ENCODE peak calls at places on chromosomes 7 and 10, in four cellular contexts. One of them, this sample, is unnamed. For H3K4me1, the result is how much of the 10 kb centered on the place peaks cover.

GRCh38 chr7:4286281-4286680 is 395.8 kb upstream of the FOXK1 start:
- DNase-seq in cardiac muscle cell: no peak
- DNase-seq in neuronal stem cell: no peak
- DNase-seq in left lung: no peak
- DNase-seq in this sample: no peak

GRCh38 chr10:61786728-61787127 is 114.8 kb upstream of the ARID5B start:
- DNase-seq in neuronal stem cell: no peak
- DNase-seq in cardiac muscle cell: peak
- DNase-seq in left lung: no peak
- DNase-seq in this sample: peak

GRCh38 chr7:77738871-77739270 is 42.6 kb downstream of the RSBN1L start:
- DNase-seq in cardiac muscle cell: peak
- DNase-seq in neuronal stem cell: no peak
- DNase-seq in left lung: no peak
- DNase-seq in this sample: peak

GRCh38 chr10:113612154-113612553 is 51.7 kb downstream of the NRAP start:
- DNase-seq in left lung: no peak
- DNase-seq in neuronal stem cell: no peak
- DNase-seq in cardiac muscle cell: no peak
- DNase-seq in this sample: no peak

GRCh38 chr10:102347236-102347828 is 48.2 kb upstream of the NFKB2 start:
- DNase-seq in cardiac muscle cell: peak
- DNase-seq in left lung: no peak
- DNase-seq in neuronal stem cell: peak
- DNase-seq in this sample: peak

GRCh38 chr10:63681965-63682704 is 160.9 kb downstream of the REEP3 start:
- DNase-seq in cardiac muscle cell: peak
- DNase-seq in left lung: no peak
- DNase-seq in neuronal stem cell: no peak
- DNase-seq in this sample: no peak

GRCh38 chr7:108836246-108836645 is 266.6 kb downstream of the DNAJB9 start:
- DNase-seq in neuronal stem cell: no peak
- DNase-seq in left lung: no peak
- DNase-seq in cardiac muscle cell: peak
- DNase-seq in this sample: no peak

GRCh38 chr10:88386204-88386877 is 196.8 kb downstream of the RNLS start:
- DNase-seq in cardiac muscle cell: peak
- DNase-seq in neuronal stem cell: no peak
- DNase-seq in left lung: no peak
- DNase-seq in this sample: peak

GRCh38 chr10:98318861-98319260 is 50.9 kb upstream of the LOXL4 start:
- DNase-seq in left lung: no peak
- DNase-seq in cardiac muscle cell: no peak
- DNase-seq in neuronal stem cell: no peak
- DNase-seq in this sample: no peak

GRCh38 chr10:76026176-76026771 is 594.9 kb downstream of the LRMDA start:
- DNase-seq in neuronal stem cell: no peak
- DNase-seq in cardiac muscle cell: no peak
- DNase-seq in left lung: no peak
- DNase-seq in this sample: no peak

GRCh38 chr7:116616555-116617059 is 55.4 kb upstream of the MET start:
- DNase-seq in cardiac muscle cell: peak
- DNase-seq in neuronal stem cell: no peak
- DNase-seq in left lung: no peak
- DNase-seq in this sample: no peak

GRCh38 chr10:128526793-128527375 is 400.7 kb upstream of the MKI67 start:
- DNase-seq in neuronal stem cell: no peak
- DNase-seq in left lung: no peak
- DNase-seq in cardiac muscle cell: peak
- DNase-seq in this sample: no peak

GRCh38 chr7:19958309-19958896 is 185.0 kb upstream of the TMEM196 start:
- DNase-seq in cardiac muscle cell: peak
- DNase-seq in left lung: no peak
- DNase-seq in neuronal stem cell: no peak
- DNase-seq in this sample: peak

GRCh38 chr7:3695602-3696001 is 394.6 kb downstream of the SDK1 start:
- DNase-seq in left lung: no peak
- DNase-seq in neuronal stem cell: no peak
- DNase-seq in cardiac muscle cell: peak
- DNase-seq in this sample: no peak

GRCh38 chr10:74683621-74684114 is 142.7 kb upstream of the KAT6B start:
- DNase-seq in left lung: no peak
- DNase-seq in neuronal stem cell: no peak
- DNase-seq in cardiac muscle cell: peak
- DNase-seq in this sample: no peak

GRCh38 chr10:126050301-126050700 is 153.9 kb downstream of the FANK1 start:
- DNase-seq in left lung: no peak
- DNase-seq in neuronal stem cell: no peak
- DNase-seq in cardiac muscle cell: no peak
- DNase-seq in this sample: no peak

GRCh38 chr7:93016085-93016471 is 101.7 kb downstream of the SAMD9 start:
- DNase-seq in left lung: no peak
- DNase-seq in neuronal stem cell: no peak
- DNase-seq in cardiac muscle cell: peak
- DNase-seq in this sample: no peak

GRCh38 chr7:26199301-26200112 is 1.0 kb downstream of the HNRNPA2B1 start:
- DNase-seq in left lung: peak
- DNase-seq in neuronal stem cell: peak
- DNase-seq in cardiac muscle cell: no peak
- DNase-seq in this sample: no peak

GRCh38 chr7:45574521-45575500 is 643 bp downstream of the ADCY1 start:
- DNase-seq in left lung: peak
- DNase-seq in cardiac muscle cell: peak
- DNase-seq in neuronal stem cell: peak
- DNase-seq in this sample: no peak

GRCh38 chr10:61554925-61555324 is 101.7 kb upstream of the TMEM26 start:
- DNase-seq in neuronal stem cell: no peak
- DNase-seq in left lung: no peak
- DNase-seq in cardiac muscle cell: peak
- DNase-seq in this sample: no peak

GRCh38 chr10:24552346-24553016 is 171.2 kb downstream of the ARHGAP21 start:
- DNase-seq in left lung: no peak
- DNase-seq in cardiac muscle cell: no peak
- DNase-seq in neuronal stem cell: no peak
- DNase-seq in this sample: no peak

GRCh38 chr10:93471110-93471651 is 11.0 kb downstream of the MYOF start:
- DNase-seq in left lung: no peak
- DNase-seq in neuronal stem cell: no peak
- DNase-seq in cardiac muscle cell: peak
- DNase-seq in this sample: no peak

GRCh38 chr7:50197547-50197946 is 104.5 kb upstream of the ZPBP start:
- DNase-seq in left lung: no peak
- DNase-seq in cardiac muscle cell: no peak
- DNase-seq in neuronal stem cell: no peak
- DNase-seq in this sample: no peak

GRCh38 chr7:8125680-8126444 is 136.1 kb downstream of the ICA1 start:
- DNase-seq in cardiac muscle cell: no peak
- DNase-seq in left lung: no peak
- DNase-seq in neuronal stem cell: no peak
- DNase-seq in this sample: no peak

GRCh38 chr10:31186225-31187010 is 132.6 kb upstream of the ZEB1 start:
- DNase-seq in left lung: no peak
- DNase-seq in cardiac muscle cell: peak
- DNase-seq in neuronal stem cell: peak
- DNase-seq in this sample: peak

GRCh38 chr7:47452715-47453092 is 129.2 kb downstream of the TNS3 start:
- DNase-seq in left lung: no peak
- DNase-seq in neuronal stem cell: no peak
- DNase-seq in cardiac muscle cell: no peak
- DNase-seq in this sample: no peak

GRCh38 chr7:93239824-93240223 is 7.7 kb downstream of the VPS50 start:
- DNase-seq in cardiac muscle cell: no peak
- DNase-seq in left lung: no peak
- DNase-seq in neuronal stem cell: no peak
- DNase-seq in this sample: no peak

GRCh38 chr10:122286872-122287271 is 15.8 kb downstream of the BTBD16 start:
- DNase-seq in cardiac muscle cell: peak
- DNase-seq in neuronal stem cell: no peak
- DNase-seq in left lung: no peak
- DNase-seq in this sample: peak

GRCh38 chr7:29557954-29558353 is 5.7 kb upstream of the PRR15 start:
- DNase-seq in left lung: no peak
- DNase-seq in cardiac muscle cell: peak
- DNase-seq in neuronal stem cell: no peak
- DNase-seq in this sample: peak

GRCh38 chr7:130943336-130943901 is 209.4 kb upstream of the KLF14 start:
- DNase-seq in neuronal stem cell: no peak
- DNase-seq in left lung: no peak
- DNase-seq in cardiac muscle cell: peak
- DNase-seq in this sample: no peak

GRCh38 chr10:103712898-103713498 is 142.4 kb downstream of the SH3PXD2A start:
- DNase-seq in neuronal stem cell: peak
- DNase-seq in cardiac muscle cell: peak
- DNase-seq in left lung: peak
- DNase-seq in this sample: peak

GRCh38 chr7:116741625-116742316 is 69.8 kb downstream of the MET start:
- DNase-seq in cardiac muscle cell: no peak
- DNase-seq in left lung: no peak
- DNase-seq in neuronal stem cell: no peak
- DNase-seq in this sample: no peak

GRCh38 chr10:123634221-123634620 is 31.9 kb upstream of the GPR26 start:
- DNase-seq in cardiac muscle cell: no peak
- DNase-seq in left lung: no peak
- DNase-seq in neuronal stem cell: no peak
- DNase-seq in this sample: no peak

GRCh38 chr7:24757799-24758275 is 573 bp upstream of the GSDME start:
- DNase-seq in left lung: no peak
- DNase-seq in neuronal stem cell: no peak
- DNase-seq in cardiac muscle cell: peak
- DNase-seq in this sample: peak

GRCh38 chr7:120272896-120273475 is at the start of gene KCND2:
- DNase-seq in left lung: peak
- DNase-seq in cardiac muscle cell: peak
- DNase-seq in neuronal stem cell: peak
- DNase-seq in this sample: peak

GRCh38 chr7:135678612-135679575 is 16.6 kb downstream of the STMP1 start:
- DNase-seq in cardiac muscle cell: peak
- DNase-seq in neuronal stem cell: no peak
- DNase-seq in left lung: no peak
- DNase-seq in this sample: peak

GRCh38 chr7:37585064-37585463 is 98.5 kb upstream of the GPR141 start:
- DNase-seq in neuronal stem cell: no peak
- DNase-seq in cardiac muscle cell: no peak
- DNase-seq in left lung: no peak
- DNase-seq in this sample: no peak

GRCh38 chr10:126243976-126244375 is 144.3 kb downstream of the ADAM12 start:
- DNase-seq in neuronal stem cell: no peak
- DNase-seq in left lung: no peak
- DNase-seq in cardiac muscle cell: peak
- DNase-seq in this sample: no peak

GRCh38 chr7:137996871-137997270 is 5.0 kb downstream of the CREB3L2 start:
- DNase-seq in left lung: no peak
- DNase-seq in cardiac muscle cell: no peak
- DNase-seq in neuronal stem cell: no peak
- DNase-seq in this sample: no peak
- H3K4me1 ChIP-seq in left lung: half or more
- H3K4me1 ChIP-seq in cardiac muscle cell: under half
- H3K4me1 ChIP-seq in neuronal stem cell: under half
- H3K4me1 ChIP-seq in this sample: under half

DNA sequence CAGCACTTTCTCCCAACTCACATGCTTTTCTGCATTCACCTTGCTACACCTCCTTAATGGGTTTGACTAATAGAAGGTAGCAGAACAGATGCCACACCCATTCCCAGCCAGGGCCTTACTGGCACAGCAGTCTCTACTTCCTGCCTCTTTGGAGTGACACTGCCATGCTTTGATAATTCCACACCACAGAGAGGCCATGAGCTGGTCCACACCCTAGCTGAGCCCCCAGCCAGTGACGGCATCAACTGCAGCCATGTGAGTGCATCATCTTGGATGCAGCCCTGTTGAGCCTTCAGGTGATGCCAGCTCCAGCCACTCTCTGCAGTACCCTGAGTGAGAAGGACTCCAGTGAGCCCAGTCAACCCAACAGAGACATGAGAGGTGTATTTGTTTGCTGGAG is 27.5 kb upstream of the EZH2 start:
- DNase-seq in left lung: no peak
- DNase-seq in neuronal stem cell: no peak
- DNase-seq in cardiac muscle cell: no peak
- DNase-seq in this sample: no peak
- H3K4me1 ChIP-seq in left lung: under half
- H3K4me1 ChIP-seq in neuronal stem cell: under half
- H3K4me1 ChIP-seq in cardiac muscle cell: under half
- H3K4me1 ChIP-seq in this sample: under half

GRCh38 chr10:51090190-51090589 is 15.9 kb downstream of the PRKG1 start:
- DNase-seq in neuronal stem cell: no peak
- DNase-seq in left lung: no peak
- DNase-seq in cardiac muscle cell: peak
- DNase-seq in this sample: no peak
- H3K4me1 ChIP-seq in neuronal stem cell: under half
- H3K4me1 ChIP-seq in left lung: under half
- H3K4me1 ChIP-seq in cardiac muscle cell: under half
- H3K4me1 ChIP-seq in this sample: under half

GRCh38 chr7:94913391-94913790 is 6.0 kb downstream of the PPP1R9A start:
- DNase-seq in cardiac muscle cell: no peak
- DNase-seq in neuronal stem cell: no peak
- DNase-seq in left lung: no peak
- DNase-seq in this sample: no peak
- H3K4me1 ChIP-seq in cardiac muscle cell: under half
- H3K4me1 ChIP-seq in neuronal stem cell: under half
- H3K4me1 ChIP-seq in left lung: under half
- H3K4me1 ChIP-seq in this sample: under half

DNA sequence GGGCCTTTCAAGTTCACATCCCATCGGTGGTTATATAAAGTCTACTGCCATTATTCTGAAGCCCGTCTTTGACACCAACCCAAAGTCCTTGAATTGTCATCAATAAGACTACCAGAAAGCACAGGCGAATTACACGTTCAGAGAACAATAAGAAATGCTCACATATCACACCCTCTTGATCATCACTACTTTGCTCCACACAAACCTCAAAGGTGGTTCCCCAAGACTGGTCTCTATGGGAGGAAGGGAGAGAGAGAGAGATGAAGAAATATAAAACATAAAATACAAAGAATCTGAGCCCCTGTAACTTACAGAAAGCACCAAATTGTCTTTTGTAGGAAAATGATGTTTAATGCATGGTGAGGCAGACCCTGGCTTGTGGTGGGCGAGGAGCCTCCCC is 4.4 kb downstream of the HIPK2 start:
- DNase-seq in left lung: no peak
- DNase-seq in neuronal stem cell: no peak
- DNase-seq in cardiac muscle cell: no peak
- DNase-seq in this sample: no peak
- H3K4me1 ChIP-seq in left lung: half or more
- H3K4me1 ChIP-seq in neuronal stem cell: under half
- H3K4me1 ChIP-seq in cardiac muscle cell: under half
- H3K4me1 ChIP-seq in this sample: half or more

This sample was measured in PC-9.